ENCODE peak calls at places on chromosomes 2 and 18, in seven cellular contexts. One of them, this sample, is unnamed.

GRCh38 chr2:137194111-137194510 is 428.8 kb downstream of the THSD7B start:
- DNase-seq in cardiac fibroblast: no peak
- DNase-seq in fibroblast of lung: no peak
- DNase-seq in transverse colon: no peak
- DNase-seq in body of pancreas: no peak
- DNase-seq in upper lobe of left lung: no peak
- DNase-seq in NB4: no peak
- DNase-seq in this sample: no peak

GRCh38 chr2:168608796-168609195 is 152.7 kb downstream of the CERS6 start:
- DNase-seq in body of pancreas: no peak
- DNase-seq in transverse colon: no peak
- DNase-seq in cardiac fibroblast: no peak
- DNase-seq in NB4: no peak
- DNase-seq in upper lobe of left lung: no peak
- DNase-seq in fibroblast of lung: no peak
- DNase-seq in this sample: no peak

GRCh38 chr2:223797811-223798721 is 39.3 kb downstream of the AP1S3 start:
- DNase-seq in fibroblast of lung: peak
- DNase-seq in NB4: peak
- DNase-seq in body of pancreas: no peak
- DNase-seq in cardiac fibroblast: peak
- DNase-seq in upper lobe of left lung: no peak
- DNase-seq in transverse colon: no peak
- DNase-seq in this sample: no peak

GRCh38 chr2:207993141-207993763 is 32.1 kb downstream of the PLEKHM3 start:
- DNase-seq in transverse colon: no peak
- DNase-seq in NB4: no peak
- DNase-seq in body of pancreas: no peak
- DNase-seq in upper lobe of left lung: no peak
- DNase-seq in cardiac fibroblast: no peak
- DNase-seq in fibroblast of lung: peak
- DNase-seq in this sample: no peak

GRCh38 chr2:86686905-86687304 is 33.2 kb upstream of the RMND5A start:
- DNase-seq in body of pancreas: no peak
- DNase-seq in NB4: no peak
- DNase-seq in transverse colon: no peak
- DNase-seq in upper lobe of left lung: no peak
- DNase-seq in cardiac fibroblast: no peak
- DNase-seq in fibroblast of lung: no peak
- DNase-seq in this sample: no peak

GRCh38 chr2:231648579-231649174 is 56.0 kb downstream of the TEX44 start:
- DNase-seq in fibroblast of lung: peak
- DNase-seq in cardiac fibroblast: peak
- DNase-seq in NB4: peak
- DNase-seq in body of pancreas: peak
- DNase-seq in upper lobe of left lung: peak
- DNase-seq in transverse colon: peak
- DNase-seq in this sample: peak

GRCh38 chr2:12970861-12971260 is 254.1 kb downstream of the TRIB2 start:
- DNase-seq in fibroblast of lung: peak
- DNase-seq in transverse colon: no peak
- DNase-seq in NB4: no peak
- DNase-seq in upper lobe of left lung: no peak
- DNase-seq in cardiac fibroblast: peak
- DNase-seq in body of pancreas: no peak
- DNase-seq in this sample: no peak

GRCh38 chr2:39313575-39313974 is 69.8 kb upstream of the CDKL4 start:
- DNase-seq in fibroblast of lung: peak
- DNase-seq in NB4: no peak
- DNase-seq in cardiac fibroblast: peak
- DNase-seq in transverse colon: no peak
- DNase-seq in body of pancreas: no peak
- DNase-seq in upper lobe of left lung: no peak
- DNase-seq in this sample: no peak

GRCh38 chr2:69636395-69636794 is 7.1 kb downstream of the AAK1 start:
- DNase-seq in body of pancreas: no peak
- DNase-seq in transverse colon: no peak
- DNase-seq in fibroblast of lung: no peak
- DNase-seq in upper lobe of left lung: no peak
- DNase-seq in NB4: no peak
- DNase-seq in cardiac fibroblast: no peak
- DNase-seq in this sample: no peak

GRCh38 chr2:96108578-96109561 is 7.5 kb downstream of the ADRA2B start:
- DNase-seq in cardiac fibroblast: peak
- DNase-seq in fibroblast of lung: no peak
- DNase-seq in upper lobe of left lung: no peak
- DNase-seq in NB4: no peak
- DNase-seq in body of pancreas: no peak
- DNase-seq in transverse colon: no peak
- DNase-seq in this sample: peak

GRCh38 chr2:156517419-156517818 is 81.2 kb downstream of the GPD2 start:
- DNase-seq in NB4: no peak
- DNase-seq in fibroblast of lung: peak
- DNase-seq in transverse colon: no peak
- DNase-seq in upper lobe of left lung: no peak
- DNase-seq in body of pancreas: peak
- DNase-seq in cardiac fibroblast: peak
- DNase-seq in this sample: no peak

GRCh38 chr2:199684168-199684567 is 166.8 kb downstream of the FTCDNL1 start:
- DNase-seq in upper lobe of left lung: no peak
- DNase-seq in NB4: no peak
- DNase-seq in body of pancreas: no peak
- DNase-seq in transverse colon: no peak
- DNase-seq in fibroblast of lung: no peak
- DNase-seq in cardiac fibroblast: no peak
- DNase-seq in this sample: no peak
- TF ChIP-seq CTCF in upper lobe of left lung: no peak
- TF ChIP-seq CTCF in NB4: no peak
- TF ChIP-seq CTCF in body of pancreas: no peak
- TF ChIP-seq CTCF in transverse colon: no peak
- TF ChIP-seq CTCF in fibroblast of lung: no peak
- TF ChIP-seq CTCF in cardiac fibroblast: no peak
- TF ChIP-seq CTCF in this sample: no peak

DNA sequence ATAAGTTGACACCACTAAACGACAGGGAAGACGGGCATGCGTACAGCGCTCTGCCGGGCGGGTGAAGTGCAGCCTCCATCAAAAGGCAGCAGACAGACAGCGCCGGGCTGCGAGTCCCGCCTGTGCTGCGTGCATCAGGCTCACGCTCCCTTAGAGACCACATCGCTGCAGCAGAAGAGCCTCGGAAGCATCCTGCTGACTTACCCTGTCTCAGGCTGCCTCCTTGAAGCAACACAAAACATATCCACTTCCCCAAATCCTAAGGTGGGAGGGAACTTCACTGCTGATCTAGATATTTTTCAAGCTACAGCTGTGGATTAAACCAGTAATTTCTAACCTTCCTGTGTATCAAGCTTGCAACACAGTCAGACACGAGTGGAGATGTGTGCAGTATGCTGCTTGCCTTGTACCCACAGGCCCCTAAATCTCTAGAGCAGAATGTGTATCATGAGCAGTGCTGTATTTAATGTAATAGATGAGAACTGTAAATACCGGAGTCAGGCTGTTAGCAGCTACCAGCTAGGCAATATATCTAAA is 6.4 kb downstream of the MYT1L start:
- DNase-seq in fibroblast of lung: no peak
- DNase-seq in cardiac fibroblast: no peak
- DNase-seq in body of pancreas: no peak
- DNase-seq in NB4: no peak
- DNase-seq in transverse colon: no peak
- DNase-seq in upper lobe of left lung: peak
- DNase-seq in this sample: peak
- TF ChIP-seq CTCF in fibroblast of lung: no peak
- TF ChIP-seq CTCF in cardiac fibroblast: no peak
- TF ChIP-seq CTCF in body of pancreas: no peak
- TF ChIP-seq CTCF in NB4: no peak
- TF ChIP-seq CTCF in transverse colon: no peak
- TF ChIP-seq CTCF in upper lobe of left lung: no peak
- TF ChIP-seq CTCF in this sample: no peak

GRCh38 chr2:77521931-77522470 is at the start of gene LRRTM4:
- DNase-seq in upper lobe of left lung: no peak
- DNase-seq in body of pancreas: no peak
- DNase-seq in transverse colon: no peak
- DNase-seq in fibroblast of lung: peak
- DNase-seq in cardiac fibroblast: no peak
- DNase-seq in NB4: peak
- DNase-seq in this sample: peak
- TF ChIP-seq CTCF in upper lobe of left lung: no peak
- TF ChIP-seq CTCF in body of pancreas: no peak
- TF ChIP-seq CTCF in transverse colon: no peak
- TF ChIP-seq CTCF in fibroblast of lung: peak
- TF ChIP-seq CTCF in cardiac fibroblast: no peak
- TF ChIP-seq CTCF in NB4: no peak
- TF ChIP-seq CTCF in this sample: no peak

GRCh38 chr18:3885209-3885792 is 435.3 kb downstream of the TGIF1 start:
- DNase-seq in fibroblast of lung: no peak
- DNase-seq in body of pancreas: no peak
- DNase-seq in NB4: peak
- DNase-seq in cardiac fibroblast: no peak
- DNase-seq in transverse colon: no peak
- DNase-seq in upper lobe of left lung: no peak
- DNase-seq in this sample: no peak
- TF ChIP-seq CTCF in fibroblast of lung: no peak
- TF ChIP-seq CTCF in body of pancreas: no peak
- TF ChIP-seq CTCF in NB4: peak
- TF ChIP-seq CTCF in cardiac fibroblast: peak
- TF ChIP-seq CTCF in transverse colon: peak
- TF ChIP-seq CTCF in upper lobe of left lung: no peak
- TF ChIP-seq CTCF in this sample: peak

GRCh38 chr2:234029150-234029733 is 21.3 kb upstream of the SPP2 start:
- DNase-seq in upper lobe of left lung: no peak
- DNase-seq in body of pancreas: no peak
- DNase-seq in NB4: no peak
- DNase-seq in cardiac fibroblast: no peak
- DNase-seq in transverse colon: no peak
- DNase-seq in fibroblast of lung: no peak
- DNase-seq in this sample: no peak
- TF ChIP-seq CTCF in upper lobe of left lung: no peak
- TF ChIP-seq CTCF in body of pancreas: no peak
- TF ChIP-seq CTCF in NB4: no peak
- TF ChIP-seq CTCF in cardiac fibroblast: no peak
- TF ChIP-seq CTCF in transverse colon: no peak
- TF ChIP-seq CTCF in fibroblast of lung: no peak
- TF ChIP-seq CTCF in this sample: no peak

GRCh38 chr2:171813126-171813525 is 80.9 kb downstream of the SLC25A12 start:
- DNase-seq in NB4: no peak
- DNase-seq in cardiac fibroblast: no peak
- DNase-seq in upper lobe of left lung: no peak
- DNase-seq in body of pancreas: no peak
- DNase-seq in fibroblast of lung: no peak
- DNase-seq in transverse colon: no peak
- DNase-seq in this sample: no peak

GRCh38 chr2:171813729-171814128 is 80.3 kb downstream of the SLC25A12 start:
- DNase-seq in NB4: no peak
- DNase-seq in upper lobe of left lung: no peak
- DNase-seq in fibroblast of lung: no peak
- DNase-seq in transverse colon: no peak
- DNase-seq in body of pancreas: no peak
- DNase-seq in cardiac fibroblast: no peak
- DNase-seq in this sample: no peak

GRCh38 chr2:171810409-171810993 is 83.5 kb downstream of the SLC25A12 start:
- DNase-seq in upper lobe of left lung: no peak
- DNase-seq in transverse colon: no peak
- DNase-seq in cardiac fibroblast: peak
- DNase-seq in NB4: no peak
- DNase-seq in fibroblast of lung: peak
- DNase-seq in body of pancreas: no peak
- DNase-seq in this sample: no peak

GRCh38 chr2:171814174-171814573 is 79.9 kb downstream of the SLC25A12 start:
- DNase-seq in body of pancreas: no peak
- DNase-seq in cardiac fibroblast: no peak
- DNase-seq in upper lobe of left lung: no peak
- DNase-seq in transverse colon: no peak
- DNase-seq in NB4: no peak
- DNase-seq in fibroblast of lung: no peak
- DNase-seq in this sample: no peak

DNA sequence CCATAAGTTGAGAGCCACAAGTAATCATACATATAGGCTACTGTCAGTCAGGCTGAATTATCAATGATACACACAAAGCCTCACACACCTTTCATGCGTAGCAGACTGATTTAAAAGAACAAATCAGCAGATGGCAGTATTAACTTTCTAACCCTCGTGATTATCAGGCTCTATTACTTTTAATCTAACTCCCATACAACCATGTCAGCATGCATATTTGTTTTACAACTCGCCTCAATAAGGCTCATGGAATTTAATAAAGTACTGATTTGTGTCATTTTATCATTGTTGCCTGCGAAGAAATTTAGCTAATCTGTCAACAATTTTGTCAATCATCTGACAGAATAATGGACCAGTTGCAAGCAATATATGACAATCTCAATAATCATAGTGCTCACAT is 82.8 kb downstream of the SLC25A12 start:
- DNase-seq in cardiac fibroblast: peak
- DNase-seq in body of pancreas: no peak
- DNase-seq in transverse colon: no peak
- DNase-seq in upper lobe of left lung: no peak
- DNase-seq in fibroblast of lung: peak
- DNase-seq in NB4: peak
- DNase-seq in this sample: no peak
- TF ChIP-seq CTCF in cardiac fibroblast: peak
- TF ChIP-seq CTCF in body of pancreas: peak
- TF ChIP-seq CTCF in transverse colon: no peak
- TF ChIP-seq CTCF in upper lobe of left lung: peak
- TF ChIP-seq CTCF in fibroblast of lung: peak
- TF ChIP-seq CTCF in NB4: peak
- TF ChIP-seq CTCF in this sample: no peak

DNA sequence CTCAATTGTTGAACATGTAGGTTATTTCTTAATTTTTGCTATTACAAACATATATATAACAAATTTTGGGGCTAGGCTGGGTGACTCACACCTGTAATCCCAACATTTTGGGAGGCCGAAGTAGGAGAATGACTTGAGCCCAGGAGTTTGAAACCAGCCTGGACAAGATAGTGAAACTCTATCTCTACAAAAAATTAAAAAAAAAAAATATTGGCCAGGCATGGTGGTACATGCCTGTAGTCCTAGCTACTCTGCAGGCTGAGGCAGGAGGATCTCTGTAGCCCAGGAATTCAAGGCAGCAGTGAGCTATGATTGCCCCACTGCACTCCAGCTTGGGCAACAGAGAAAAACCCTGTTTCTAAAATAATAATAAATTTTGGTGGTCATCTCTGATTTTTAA is 23.5 kb downstream of the SLC4A1AP start:
- DNase-seq in cardiac fibroblast: no peak
- DNase-seq in transverse colon: no peak
- DNase-seq in fibroblast of lung: no peak
- DNase-seq in NB4: no peak
- DNase-seq in body of pancreas: no peak
- DNase-seq in upper lobe of left lung: no peak
- DNase-seq in this sample: no peak
- TF ChIP-seq CTCF in cardiac fibroblast: no peak
- TF ChIP-seq CTCF in transverse colon: no peak
- TF ChIP-seq CTCF in fibroblast of lung: no peak
- TF ChIP-seq CTCF in NB4: no peak
- TF ChIP-seq CTCF in body of pancreas: no peak
- TF ChIP-seq CTCF in upper lobe of left lung: no peak
- TF ChIP-seq CTCF in this sample: no peak